ENCODE peak calls at places on chromosomes 12 and 14, in eight cellular contexts. One of them, this sample, is unnamed. For H3K9me3, the result is how much of the 10 kb centered on the place peaks cover.

GRCh38 chr12:27207626-27208413 is 36.3 kb upstream of the STK38L start:
- DNase-seq in tibial nerve: no peak
- DNase-seq in astrocyte: peak
- DNase-seq in thyroid gland: no peak
- DNase-seq in gastrocnemius medialis: no peak
- DNase-seq in body of pancreas: no peak
- DNase-seq in psoas muscle: no peak
- DNase-seq in ascending aorta: no peak
- DNase-seq in this sample: no peak

GRCh38 chr12:22360772-22361171 is 26.3 kb upstream of the ST8SIA1 start:
- DNase-seq in body of pancreas: no peak
- DNase-seq in thyroid gland: no peak
- DNase-seq in ascending aorta: no peak
- DNase-seq in gastrocnemius medialis: no peak
- DNase-seq in astrocyte: no peak
- DNase-seq in psoas muscle: no peak
- DNase-seq in tibial nerve: no peak
- DNase-seq in this sample: no peak

GRCh38 chr12:52585001-52585400 is 11.4 kb upstream of the KRT74 start:
- DNase-seq in astrocyte: no peak
- DNase-seq in tibial nerve: no peak
- DNase-seq in ascending aorta: no peak
- DNase-seq in gastrocnemius medialis: no peak
- DNase-seq in psoas muscle: no peak
- DNase-seq in body of pancreas: no peak
- DNase-seq in thyroid gland: no peak
- DNase-seq in this sample: no peak

GRCh38 chr14:89268514-89268913 is 148.5 kb downstream of the FOXN3 start:
- DNase-seq in ascending aorta: no peak
- DNase-seq in tibial nerve: no peak
- DNase-seq in astrocyte: no peak
- DNase-seq in psoas muscle: no peak
- DNase-seq in thyroid gland: no peak
- DNase-seq in gastrocnemius medialis: no peak
- DNase-seq in body of pancreas: no peak
- DNase-seq in this sample: no peak

GRCh38 chr14:36661506-36662257 is at the start of gene PAX9:
- DNase-seq in body of pancreas: peak
- DNase-seq in gastrocnemius medialis: peak
- DNase-seq in ascending aorta: no peak
- DNase-seq in tibial nerve: peak
- DNase-seq in psoas muscle: peak
- DNase-seq in thyroid gland: peak
- DNase-seq in astrocyte: peak
- DNase-seq in this sample: peak

GRCh38 chr14:96083667-96084320 is 44.6 kb downstream of the C14orf132 start:
- DNase-seq in body of pancreas: peak
- DNase-seq in astrocyte: no peak
- DNase-seq in psoas muscle: no peak
- DNase-seq in tibial nerve: no peak
- DNase-seq in thyroid gland: peak
- DNase-seq in ascending aorta: no peak
- DNase-seq in gastrocnemius medialis: no peak
- DNase-seq in this sample: no peak

GRCh38 chr14:49057838-49058510 is 528.2 kb downstream of the RPS29 start:
- DNase-seq in tibial nerve: no peak
- DNase-seq in thyroid gland: no peak
- DNase-seq in gastrocnemius medialis: no peak
- DNase-seq in psoas muscle: no peak
- DNase-seq in astrocyte: no peak
- DNase-seq in body of pancreas: no peak
- DNase-seq in ascending aorta: no peak
- DNase-seq in this sample: no peak

GRCh38 chr12:10861366-10861765 is 12.1 kb upstream of the PRR4 start:
- DNase-seq in tibial nerve: no peak
- DNase-seq in gastrocnemius medialis: no peak
- DNase-seq in psoas muscle: no peak
- DNase-seq in body of pancreas: no peak
- DNase-seq in ascending aorta: no peak
- DNase-seq in astrocyte: peak
- DNase-seq in thyroid gland: no peak
- DNase-seq in this sample: peak

GRCh38 chr12:107660861-107661415 is 24.7 kb upstream of the PWP1 start:
- DNase-seq in tibial nerve: no peak
- DNase-seq in ascending aorta: no peak
- DNase-seq in psoas muscle: no peak
- DNase-seq in astrocyte: no peak
- DNase-seq in thyroid gland: no peak
- DNase-seq in gastrocnemius medialis: no peak
- DNase-seq in body of pancreas: no peak
- DNase-seq in this sample: no peak

GRCh38 chr12:52952082-52952801 is 3.3 kb downstream of the KRT18 start:
- DNase-seq in thyroid gland: peak
- DNase-seq in body of pancreas: peak
- DNase-seq in gastrocnemius medialis: no peak
- DNase-seq in psoas muscle: no peak
- DNase-seq in astrocyte: no peak
- DNase-seq in tibial nerve: no peak
- DNase-seq in ascending aorta: no peak
- DNase-seq in this sample: peak

GRCh38 chr14:91303091-91303923 is 58.8 kb upstream of the GPR68 start:
- DNase-seq in astrocyte: no peak
- DNase-seq in body of pancreas: no peak
- DNase-seq in ascending aorta: no peak
- DNase-seq in thyroid gland: peak
- DNase-seq in gastrocnemius medialis: no peak
- DNase-seq in tibial nerve: no peak
- DNase-seq in psoas muscle: peak
- DNase-seq in this sample: peak

GRCh38 chr12:64466178-64466577 is 14.3 kb downstream of the TBK1 start:
- DNase-seq in tibial nerve: no peak
- DNase-seq in astrocyte: no peak
- DNase-seq in gastrocnemius medialis: no peak
- DNase-seq in psoas muscle: no peak
- DNase-seq in thyroid gland: no peak
- DNase-seq in ascending aorta: no peak
- DNase-seq in body of pancreas: no peak
- DNase-seq in this sample: no peak

GRCh38 chr12:111190741-111191526 is 178.0 kb downstream of the PHETA1 start:
- DNase-seq in psoas muscle: no peak
- DNase-seq in astrocyte: no peak
- DNase-seq in gastrocnemius medialis: no peak
- DNase-seq in tibial nerve: no peak
- DNase-seq in ascending aorta: no peak
- DNase-seq in body of pancreas: no peak
- DNase-seq in thyroid gland: no peak
- DNase-seq in this sample: no peak

GRCh38 chr14:59189281-59189821 is 884 bp downstream of the DAAM1 start:
- DNase-seq in ascending aorta: no peak
- DNase-seq in psoas muscle: peak
- DNase-seq in gastrocnemius medialis: no peak
- DNase-seq in body of pancreas: peak
- DNase-seq in thyroid gland: peak
- DNase-seq in astrocyte: peak
- DNase-seq in tibial nerve: no peak
- DNase-seq in this sample: no peak

GRCh38 chr12:15701212-15701611 is 88.0 kb downstream of the EPS8 start:
- DNase-seq in gastrocnemius medialis: no peak
- DNase-seq in ascending aorta: no peak
- DNase-seq in astrocyte: peak
- DNase-seq in tibial nerve: no peak
- DNase-seq in thyroid gland: no peak
- DNase-seq in psoas muscle: no peak
- DNase-seq in body of pancreas: no peak
- DNase-seq in this sample: no peak

GRCh38 chr12:22287056-22287455 is 47.5 kb downstream of the ST8SIA1 start:
- DNase-seq in ascending aorta: no peak
- DNase-seq in tibial nerve: no peak
- DNase-seq in astrocyte: no peak
- DNase-seq in psoas muscle: no peak
- DNase-seq in body of pancreas: no peak
- DNase-seq in thyroid gland: no peak
- DNase-seq in gastrocnemius medialis: no peak
- DNase-seq in this sample: no peak

GRCh38 chr14:68250950-68251765 is 431.6 kb downstream of the RAD51B start:
- DNase-seq in gastrocnemius medialis: no peak
- DNase-seq in body of pancreas: no peak
- DNase-seq in psoas muscle: no peak
- DNase-seq in thyroid gland: no peak
- DNase-seq in ascending aorta: no peak
- DNase-seq in astrocyte: no peak
- DNase-seq in tibial nerve: no peak
- DNase-seq in this sample: no peak

GRCh38 chr14:79157369-79157768 is 987.2 kb downstream of the NRXN3 start:
- DNase-seq in thyroid gland: no peak
- DNase-seq in body of pancreas: no peak
- DNase-seq in ascending aorta: no peak
- DNase-seq in psoas muscle: no peak
- DNase-seq in astrocyte: no peak
- DNase-seq in tibial nerve: no peak
- DNase-seq in gastrocnemius medialis: no peak
- DNase-seq in this sample: no peak

GRCh38 chr14:79166171-79166570 is 996.0 kb downstream of the NRXN3 start:
- DNase-seq in gastrocnemius medialis: no peak
- DNase-seq in body of pancreas: no peak
- DNase-seq in psoas muscle: no peak
- DNase-seq in astrocyte: no peak
- DNase-seq in tibial nerve: no peak
- DNase-seq in ascending aorta: no peak
- DNase-seq in thyroid gland: no peak
- DNase-seq in this sample: no peak

GRCh38 chr14:79161576-79161975 is 991.4 kb downstream of the NRXN3 start:
- DNase-seq in ascending aorta: no peak
- DNase-seq in psoas muscle: no peak
- DNase-seq in body of pancreas: no peak
- DNase-seq in tibial nerve: no peak
- DNase-seq in astrocyte: peak
- DNase-seq in gastrocnemius medialis: no peak
- DNase-seq in thyroid gland: peak
- DNase-seq in this sample: no peak

GRCh38 chr14:79165460-79166080 is 995.4 kb downstream of the NRXN3 start:
- DNase-seq in thyroid gland: no peak
- DNase-seq in gastrocnemius medialis: no peak
- DNase-seq in tibial nerve: no peak
- DNase-seq in body of pancreas: no peak
- DNase-seq in astrocyte: no peak
- DNase-seq in psoas muscle: no peak
- DNase-seq in ascending aorta: no peak
- DNase-seq in this sample: no peak

DNA sequence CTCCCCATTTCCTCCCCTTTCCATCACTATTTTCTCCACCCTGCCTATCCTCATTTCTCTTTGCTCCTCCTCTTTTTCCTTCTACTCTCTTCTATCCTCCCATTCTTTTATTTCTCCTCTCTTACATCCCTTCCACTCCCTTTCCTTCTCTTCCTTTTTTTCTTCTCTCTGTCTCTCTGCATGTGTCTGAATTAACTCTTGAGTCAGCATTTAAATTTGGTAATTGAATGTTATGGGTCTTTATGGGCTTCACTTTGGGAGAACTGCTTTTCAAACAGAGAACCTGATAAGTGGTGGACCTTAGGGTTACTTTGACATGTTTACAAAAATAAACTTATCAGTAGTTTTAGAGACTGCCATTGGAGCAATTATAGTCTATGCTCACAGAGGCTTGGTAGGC is 992.7 kb downstream of the NRXN3 start:
- DNase-seq in astrocyte: no peak
- DNase-seq in gastrocnemius medialis: no peak
- DNase-seq in body of pancreas: no peak
- DNase-seq in psoas muscle: no peak
- DNase-seq in tibial nerve: no peak
- DNase-seq in ascending aorta: no peak
- DNase-seq in thyroid gland: no peak
- DNase-seq in this sample: no peak
- H3K9me3 ChIP-seq in astrocyte: under half
- H3K9me3 ChIP-seq in gastrocnemius medialis: under half
- H3K9me3 ChIP-seq in body of pancreas: under half
- H3K9me3 ChIP-seq in psoas muscle: under half
- H3K9me3 ChIP-seq in tibial nerve: under half
- H3K9me3 ChIP-seq in ascending aorta: under half
- H3K9me3 ChIP-seq in thyroid gland: under half
- H3K9me3 ChIP-seq in this sample: under half

DNA sequence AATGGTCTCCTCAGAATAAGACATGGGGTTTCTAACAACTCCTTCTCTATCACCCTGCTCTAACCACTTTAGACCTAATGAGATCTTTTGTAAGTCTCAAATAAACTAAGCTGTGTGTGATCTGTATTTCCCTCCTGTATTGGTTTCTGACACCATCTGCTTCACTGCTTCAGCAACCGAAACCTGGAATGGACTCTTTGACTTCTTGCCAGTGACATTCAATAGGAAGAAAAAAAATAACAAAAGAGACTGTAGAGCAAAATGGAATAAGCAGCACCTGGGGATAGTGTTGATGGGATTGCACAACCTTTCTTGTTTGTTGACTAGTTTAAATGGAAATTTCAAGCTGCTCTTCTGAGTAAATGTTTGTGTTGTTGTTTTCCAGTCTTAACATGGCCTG is 888.5 kb upstream of the SEL1L start:
- DNase-seq in astrocyte: no peak
- DNase-seq in psoas muscle: no peak
- DNase-seq in gastrocnemius medialis: no peak
- DNase-seq in body of pancreas: no peak
- DNase-seq in ascending aorta: no peak
- DNase-seq in tibial nerve: no peak
- DNase-seq in thyroid gland: peak
- DNase-seq in this sample: no peak
- H3K9me3 ChIP-seq in astrocyte: under half
- H3K9me3 ChIP-seq in psoas muscle: under half
- H3K9me3 ChIP-seq in gastrocnemius medialis: under half
- H3K9me3 ChIP-seq in body of pancreas: under half
- H3K9me3 ChIP-seq in ascending aorta: under half
- H3K9me3 ChIP-seq in tibial nerve: under half
- H3K9me3 ChIP-seq in thyroid gland: under half
- H3K9me3 ChIP-seq in this sample: under half

GRCh38 chr14:19895282-19895681 is 20.3 kb downstream of the OR4K2 start:
- DNase-seq in ascending aorta: no peak
- DNase-seq in psoas muscle: no peak
- DNase-seq in tibial nerve: no peak
- DNase-seq in thyroid gland: no peak
- DNase-seq in gastrocnemius medialis: no peak
- DNase-seq in astrocyte: no peak
- DNase-seq in body of pancreas: no peak
- DNase-seq in this sample: no peak
- H3K9me3 ChIP-seq in ascending aorta: under half
- H3K9me3 ChIP-seq in psoas muscle: under half
- H3K9me3 ChIP-seq in tibial nerve: half or more
- H3K9me3 ChIP-seq in thyroid gland: under half
- H3K9me3 ChIP-seq in gastrocnemius medialis: under half
- H3K9me3 ChIP-seq in astrocyte: under half
- H3K9me3 ChIP-seq in body of pancreas: under half
- H3K9me3 ChIP-seq in this sample: under half

DNA sequence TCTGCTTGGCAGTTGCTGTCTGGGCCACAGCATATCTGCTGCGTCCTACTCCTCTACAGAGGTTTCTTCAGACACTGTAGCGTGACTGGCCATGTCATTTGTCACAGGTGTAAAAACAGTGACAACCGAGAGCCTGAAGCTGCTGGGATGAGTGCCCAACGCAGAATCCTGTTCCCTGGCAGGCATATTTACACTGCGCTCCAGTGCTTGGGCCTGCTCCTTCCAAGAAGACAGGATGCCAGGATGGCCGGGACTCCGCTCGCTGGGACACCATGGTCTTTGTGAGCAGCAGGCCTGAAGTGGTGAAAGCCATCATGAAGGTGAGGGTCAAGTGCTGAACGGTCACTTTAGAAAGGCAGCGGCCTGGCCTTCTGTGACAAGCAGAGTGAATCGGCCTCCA is 171.4 kb downstream of the EMP1 start:
- DNase-seq in astrocyte: no peak
- DNase-seq in tibial nerve: no peak
- DNase-seq in psoas muscle: no peak
- DNase-seq in gastrocnemius medialis: no peak
- DNase-seq in thyroid gland: peak
- DNase-seq in body of pancreas: no peak
- DNase-seq in ascending aorta: no peak
- DNase-seq in this sample: no peak
- H3K9me3 ChIP-seq in astrocyte: under half
- H3K9me3 ChIP-seq in tibial nerve: under half
- H3K9me3 ChIP-seq in psoas muscle: under half
- H3K9me3 ChIP-seq in gastrocnemius medialis: under half
- H3K9me3 ChIP-seq in thyroid gland: under half
- H3K9me3 ChIP-seq in body of pancreas: under half
- H3K9me3 ChIP-seq in ascending aorta: under half
- H3K9me3 ChIP-seq in this sample: under half

This sample was measured in MG63.